ENCODE peak calls at places on chromosomes 7 and 10, in nine cellular contexts. One of them, this sample, is unnamed.

GRCh38 chr7:144428431-144428830 is 24.9 kb upstream of the NOBOX start:
- DNase-seq in cardiac muscle cell: no peak
- DNase-seq in adrenal gland: no peak
- DNase-seq in tibial artery: no peak
- DNase-seq in SJSA1: no peak
- DNase-seq in ovary: no peak
- DNase-seq in CD8-positive, alpha-beta memory T cell: no peak
- DNase-seq in tibial nerve: no peak
- DNase-seq in mesenchymal stem cell: no peak
- DNase-seq in this sample: no peak

GRCh38 chr10:32459072-32459703 is 13.2 kb downstream of the CCDC7 start:
- DNase-seq in cardiac muscle cell: no peak
- DNase-seq in adrenal gland: no peak
- DNase-seq in tibial artery: no peak
- DNase-seq in SJSA1: no peak
- DNase-seq in ovary: no peak
- DNase-seq in CD8-positive, alpha-beta memory T cell: peak; percentile 86
- DNase-seq in tibial nerve: no peak
- DNase-seq in mesenchymal stem cell: no peak
- DNase-seq in this sample: no peak

GRCh38 chr7:21028186-21028989 is 241.7 kb upstream of the SP8 start:
- DNase-seq in cardiac muscle cell: no peak
- DNase-seq in adrenal gland: no peak
- DNase-seq in tibial artery: no peak
- DNase-seq in SJSA1: no peak
- DNase-seq in ovary: no peak
- DNase-seq in CD8-positive, alpha-beta memory T cell: no peak
- DNase-seq in tibial nerve: no peak
- DNase-seq in mesenchymal stem cell: peak; percentile 1
- DNase-seq in this sample: no peak

GRCh38 chr10:84293574-84294016 is 34.8 kb upstream of the CCSER2 start:
- DNase-seq in cardiac muscle cell: no peak
- DNase-seq in adrenal gland: no peak
- DNase-seq in tibial artery: no peak
- DNase-seq in SJSA1: no peak
- DNase-seq in ovary: no peak
- DNase-seq in CD8-positive, alpha-beta memory T cell: no peak
- DNase-seq in tibial nerve: no peak
- DNase-seq in mesenchymal stem cell: no peak
- DNase-seq in this sample: no peak

GRCh38 chr7:19114591-19114855 is 2.9 kb downstream of the TWIST1 start:
- DNase-seq in cardiac muscle cell: peak; percentile 41
- DNase-seq in adrenal gland: no peak
- DNase-seq in tibial artery: no peak
- DNase-seq in SJSA1: no peak
- DNase-seq in ovary: no peak
- DNase-seq in CD8-positive, alpha-beta memory T cell: no peak
- DNase-seq in tibial nerve: no peak
- DNase-seq in mesenchymal stem cell: peak; percentile 37
- DNase-seq in this sample: no peak

GRCh38 chr7:14835399-14835798 is 67.2 kb downstream of the DGKB start:
- DNase-seq in cardiac muscle cell: no peak
- DNase-seq in adrenal gland: no peak
- DNase-seq in tibial artery: no peak
- DNase-seq in SJSA1: no peak
- DNase-seq in ovary: no peak
- DNase-seq in CD8-positive, alpha-beta memory T cell: no peak
- DNase-seq in tibial nerve: no peak
- DNase-seq in mesenchymal stem cell: no peak
- DNase-seq in this sample: no peak

GRCh38 chr10:17354781-17355180 is 99.6 kb downstream of the ST8SIA6 start:
- DNase-seq in cardiac muscle cell: peak; percentile 49
- DNase-seq in adrenal gland: no peak
- DNase-seq in tibial artery: no peak
- DNase-seq in SJSA1: no peak
- DNase-seq in ovary: no peak
- DNase-seq in CD8-positive, alpha-beta memory T cell: no peak
- DNase-seq in tibial nerve: no peak
- DNase-seq in mesenchymal stem cell: no peak
- DNase-seq in this sample: no peak

GRCh38 chr10:57096044-57096443 is 735.0 kb upstream of the ZWINT start:
- DNase-seq in cardiac muscle cell: no peak
- DNase-seq in adrenal gland: no peak
- DNase-seq in tibial artery: no peak
- DNase-seq in SJSA1: no peak
- DNase-seq in ovary: no peak
- DNase-seq in CD8-positive, alpha-beta memory T cell: no peak
- DNase-seq in tibial nerve: no peak
- DNase-seq in mesenchymal stem cell: no peak
- DNase-seq in this sample: no peak

GRCh38 chr7:90188281-90188680 is 23.3 kb upstream of the STEAP2 start:
- DNase-seq in cardiac muscle cell: no peak
- DNase-seq in adrenal gland: no peak
- DNase-seq in tibial artery: no peak
- DNase-seq in SJSA1: no peak
- DNase-seq in ovary: no peak
- DNase-seq in CD8-positive, alpha-beta memory T cell: no peak
- DNase-seq in tibial nerve: no peak
- DNase-seq in mesenchymal stem cell: no peak
- DNase-seq in this sample: no peak

GRCh38 chr10:31319602-31320178 is 674 bp downstream of the ZEB1 start:
- DNase-seq in cardiac muscle cell: no peak
- DNase-seq in adrenal gland: no peak
- DNase-seq in tibial artery: no peak
- DNase-seq in SJSA1: no peak
- DNase-seq in ovary: no peak
- DNase-seq in CD8-positive, alpha-beta memory T cell: no peak
- DNase-seq in tibial nerve: no peak
- DNase-seq in mesenchymal stem cell: no peak
- DNase-seq in this sample: no peak

GRCh38 chr10:10786334-10787090 is 231.2 kb upstream of the CELF2 start:
- DNase-seq in cardiac muscle cell: peak; percentile 75
- DNase-seq in adrenal gland: no peak
- DNase-seq in tibial artery: no peak
- DNase-seq in SJSA1: no peak
- DNase-seq in ovary: no peak
- DNase-seq in CD8-positive, alpha-beta memory T cell: no peak
- DNase-seq in tibial nerve: no peak
- DNase-seq in mesenchymal stem cell: peak; percentile 78
- DNase-seq in this sample: no peak

DNA sequence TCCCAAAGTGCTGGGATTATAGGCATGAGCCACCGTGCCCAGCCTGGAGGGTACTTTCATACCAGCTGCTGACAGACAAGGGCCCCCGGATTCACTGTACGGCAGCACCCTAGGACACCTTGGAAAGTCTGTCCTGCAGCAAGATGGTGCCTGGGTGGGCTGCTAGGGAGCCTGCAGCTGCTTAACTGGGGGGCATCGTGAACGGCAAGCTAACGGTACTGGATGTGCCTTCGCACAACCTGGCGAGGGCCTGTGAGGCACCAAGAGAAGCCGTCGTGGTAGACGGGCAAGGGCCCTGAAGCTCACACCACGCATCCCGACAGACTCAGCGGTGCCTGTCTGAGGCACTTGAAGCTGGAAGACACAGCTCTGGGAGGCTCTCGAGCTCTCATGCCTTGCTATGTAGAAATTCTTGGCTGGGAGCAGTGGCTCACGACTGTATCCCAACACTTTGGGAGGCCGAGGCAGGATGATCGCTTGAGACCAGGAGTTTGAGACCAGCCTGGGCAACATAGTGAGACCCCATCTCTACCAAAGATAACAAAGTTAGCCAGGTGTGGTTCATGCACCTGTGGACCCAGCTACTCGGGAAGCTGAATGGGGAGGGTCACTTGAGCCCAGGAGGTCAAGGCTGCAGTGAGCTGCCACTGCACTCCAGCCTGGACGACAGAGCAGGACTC is 9.4 kb downstream of the BRAT1 start:
- DNase-seq in cardiac muscle cell: no peak
- DNase-seq in adrenal gland: no peak
- DNase-seq in tibial artery: no peak
- DNase-seq in SJSA1: no peak
- DNase-seq in ovary: peak; percentile 1
- DNase-seq in CD8-positive, alpha-beta memory T cell: no peak
- DNase-seq in tibial nerve: no peak
- DNase-seq in mesenchymal stem cell: no peak
- DNase-seq in this sample: no peak
- H3K4me3 ChIP-seq in cardiac muscle cell: no peak overlapping the region
- H3K4me3 ChIP-seq in adrenal gland: no peak overlapping the region
- H3K4me3 ChIP-seq in tibial artery: no peak overlapping the region
- H3K4me3 ChIP-seq in SJSA1: no peak overlapping the region
- H3K4me3 ChIP-seq in ovary: no peak overlapping the region
- H3K4me3 ChIP-seq in CD8-positive, alpha-beta memory T cell: no peak overlapping the region
- H3K4me3 ChIP-seq in tibial nerve: no peak overlapping the region
- H3K4me3 ChIP-seq in mesenchymal stem cell: no peak overlapping the region
- H3K4me3 ChIP-seq in this sample: no peak overlapping the region

GRCh38 chr7:23105644-23106490 is at the start of gene KLHL7:
- DNase-seq in cardiac muscle cell: peak; percentile 94
- DNase-seq in adrenal gland: peak; percentile 99
- DNase-seq in tibial artery: peak; percentile 97
- DNase-seq in SJSA1: peak; percentile 94
- DNase-seq in ovary: peak; percentile 96
- DNase-seq in CD8-positive, alpha-beta memory T cell: peak; percentile 94
- DNase-seq in tibial nerve: peak; percentile 94
- DNase-seq in mesenchymal stem cell: peak; percentile 93
- DNase-seq in this sample: peak; percentile 96
- H3K4me1 ChIP-seq in cardiac muscle cell: peaks cover 6% of the 10 kb centered on the region
- H3K4me1 ChIP-seq in adrenal gland: peaks cover 16% of the 10 kb centered on the region
- H3K4me1 ChIP-seq in tibial artery: peaks cover 29% of the 10 kb centered on the region
- H3K4me1 ChIP-seq in SJSA1: peaks cover 12% of the 10 kb centered on the region
- H3K4me1 ChIP-seq in ovary: peaks cover 5% of the 10 kb centered on the region
- H3K4me1 ChIP-seq in CD8-positive, alpha-beta memory T cell: peaks cover 30% of the 10 kb centered on the region
- H3K4me1 ChIP-seq in tibial nerve: no peaks in the 10 kb centered on the region
- H3K4me1 ChIP-seq in mesenchymal stem cell: no peaks in the 10 kb centered on the region
- H3K4me1 ChIP-seq in this sample: peaks cover 44% of the 10 kb centered on the region

GRCh38 chr7:1974290-1974689 is 258.5 kb downstream of the MAD1L1 start:
- DNase-seq in cardiac muscle cell: no peak
- DNase-seq in adrenal gland: no peak
- DNase-seq in tibial artery: no peak
- DNase-seq in SJSA1: no peak
- DNase-seq in ovary: no peak
- DNase-seq in CD8-positive, alpha-beta memory T cell: no peak
- DNase-seq in tibial nerve: no peak
- DNase-seq in mesenchymal stem cell: no peak
- DNase-seq in this sample: no peak

GRCh38 chr7:1970895-1971294 is 261.9 kb downstream of the MAD1L1 start:
- DNase-seq in cardiac muscle cell: no peak
- DNase-seq in adrenal gland: no peak
- DNase-seq in tibial artery: no peak
- DNase-seq in SJSA1: no peak
- DNase-seq in ovary: no peak
- DNase-seq in CD8-positive, alpha-beta memory T cell: no peak
- DNase-seq in tibial nerve: no peak
- DNase-seq in mesenchymal stem cell: no peak
- DNase-seq in this sample: no peak

GRCh38 chr7:1973321-1974251 is 259.2 kb downstream of the MAD1L1 start:
- DNase-seq in cardiac muscle cell: no peak
- DNase-seq in adrenal gland: no peak
- DNase-seq in tibial artery: no peak
- DNase-seq in SJSA1: no peak
- DNase-seq in ovary: no peak
- DNase-seq in CD8-positive, alpha-beta memory T cell: no peak
- DNase-seq in tibial nerve: no peak
- DNase-seq in mesenchymal stem cell: no peak
- DNase-seq in this sample: no peak

GRCh38 chr7:1972734-1973133 is 260.0 kb downstream of the MAD1L1 start:
- DNase-seq in cardiac muscle cell: no peak
- DNase-seq in adrenal gland: no peak
- DNase-seq in tibial artery: no peak
- DNase-seq in SJSA1: no peak
- DNase-seq in ovary: no peak
- DNase-seq in CD8-positive, alpha-beta memory T cell: no peak
- DNase-seq in tibial nerve: no peak
- DNase-seq in mesenchymal stem cell: no peak
- DNase-seq in this sample: no peak

DNA sequence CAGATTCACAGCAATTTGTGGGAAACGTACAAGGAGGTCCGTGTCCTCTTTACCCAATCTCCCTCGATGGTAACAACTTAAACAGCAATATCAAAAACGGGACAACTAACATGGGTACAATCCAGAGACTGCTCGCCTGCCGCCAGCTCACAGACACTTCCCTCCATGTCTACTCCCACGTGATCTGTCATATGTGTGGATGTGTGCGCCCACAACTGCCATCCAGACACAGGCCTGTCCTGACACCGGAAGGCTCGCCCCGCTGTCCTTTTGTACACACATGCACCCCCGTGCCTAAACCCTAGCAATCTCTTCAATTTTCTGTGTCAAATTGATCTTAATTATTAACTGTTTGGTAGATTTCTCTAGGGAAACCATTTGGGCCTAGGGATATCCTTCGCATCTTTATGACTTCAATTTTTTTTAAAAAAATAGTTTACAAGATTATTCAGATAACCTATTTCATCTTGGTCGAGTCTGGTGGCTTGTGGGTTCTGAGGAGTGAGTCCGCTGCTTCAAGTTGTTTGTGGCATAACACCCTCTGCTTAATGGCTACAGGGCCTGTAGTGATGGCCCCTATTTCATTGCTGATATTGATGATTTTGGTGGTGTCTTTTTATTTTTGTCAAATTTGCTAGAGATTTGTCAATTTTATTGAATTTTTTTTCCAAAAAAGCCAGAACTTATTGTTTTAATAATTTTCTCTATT is 260.6 kb downstream of the MAD1L1 start:
- DNase-seq in cardiac muscle cell: no peak
- DNase-seq in adrenal gland: no peak
- DNase-seq in tibial artery: no peak
- DNase-seq in SJSA1: no peak
- DNase-seq in ovary: no peak
- DNase-seq in CD8-positive, alpha-beta memory T cell: no peak
- DNase-seq in tibial nerve: no peak
- DNase-seq in mesenchymal stem cell: no peak
- DNase-seq in this sample: no peak
- H3K27ac ChIP-seq in cardiac muscle cell: no peak overlapping the region
- H3K27ac ChIP-seq in adrenal gland: no peak overlapping the region
- H3K27ac ChIP-seq in tibial artery: no peak overlapping the region
- H3K27ac ChIP-seq in SJSA1: no peak overlapping the region
- H3K27ac ChIP-seq in ovary: no peak overlapping the region
- H3K27ac ChIP-seq in CD8-positive, alpha-beta memory T cell: no peak overlapping the region
- H3K27ac ChIP-seq in tibial nerve: no peak overlapping the region
- H3K27ac ChIP-seq in mesenchymal stem cell: no peak overlapping the region
- H3K27ac ChIP-seq in this sample: no peak overlapping the region

GRCh38 chr7:108292541-108292940 is 162.4 kb upstream of the LAMB4 start:
- DNase-seq in cardiac muscle cell: peak; percentile 46
- DNase-seq in adrenal gland: no peak
- DNase-seq in tibial artery: no peak
- DNase-seq in SJSA1: no peak
- DNase-seq in ovary: no peak
- DNase-seq in CD8-positive, alpha-beta memory T cell: no peak
- DNase-seq in tibial nerve: no peak
- DNase-seq in mesenchymal stem cell: no peak
- DNase-seq in this sample: no peak
- H3K4me3 ChIP-seq in cardiac muscle cell: no peak overlapping the region
- H3K4me3 ChIP-seq in adrenal gland: no peak overlapping the region
- H3K4me3 ChIP-seq in tibial artery: no peak overlapping the region
- H3K4me3 ChIP-seq in SJSA1: no peak overlapping the region
- H3K4me3 ChIP-seq in ovary: no peak overlapping the region
- H3K4me3 ChIP-seq in CD8-positive, alpha-beta memory T cell: no peak overlapping the region
- H3K4me3 ChIP-seq in tibial nerve: no peak overlapping the region
- H3K4me3 ChIP-seq in mesenchymal stem cell: no peak overlapping the region
- H3K4me3 ChIP-seq in this sample: no peak overlapping the region